ENCODE peak calls at places on chromosomes 3 and 15, in four cellular contexts. V, M, F and K are unnamed samples.

GRCh38 chr15:73002509-73002908 is 49.8 kb upstream of the NEO1 start:
- DNase-seq in M (peak), F (no peak), V (no peak), K (peak)

GRCh38 chr15:40456738-40457137 is 14.0 kb upstream of the CHST14 start:
- DNase-seq in V (no peak), M (no peak), F (no peak), K (no peak)

GRCh38 chr3:25412269-25412668 is 15.8 kb upstream of the RARB start:
- DNase-seq in F (no peak), M (peak), V (no peak), K (peak)

GRCh38 chr3:192772495-192772894 is 45.2 kb upstream of the FGF12 start:
- DNase-seq in V (no peak), F (peak), M (peak), K (peak)

GRCh38 chr3:123728991-123729390 is 144.1 kb upstream of the HACD2 start:
- DNase-seq in M (no peak), F (no peak), V (no peak), K (no peak)

GRCh38 chr3:13134166-13134878 is 61.1 kb upstream of the IQSEC1 start:
- DNase-seq in M (no peak), F (no peak), V (no peak), K (no peak)

GRCh38 chr15:38035701-38036100 is 101.3 kb downstream of the TMCO5A start:
- DNase-seq in V (no peak), F (no peak), M (no peak), K (no peak)

GRCh38 chr3:113736548-113737089 is 9.4 kb downstream of the NAA50 start:
- DNase-seq in M (peak), F (peak), V (no peak), K (peak)

GRCh38 chr15:89899951-89900567 is 6.3 kb upstream of the AP3S2 start:
- DNase-seq in V (no peak), M (no peak), F (no peak), K (no peak)

GRCh38 chr3:13796683-13797460 is 83.0 kb downstream of the WNT7A start:
- DNase-seq in V (no peak), F (no peak), M (no peak), K (no peak)

GRCh38 chr15:51139091-51139490 is 44.4 kb upstream of the TNFAIP8L3 start:
- DNase-seq in V (no peak), M (no peak), F (no peak), K (no peak)

GRCh38 chr3:124800511-124801374 is 70.5 kb downstream of the UMPS start:
- DNase-seq in F (peak), V (no peak), M (peak), K (peak)

GRCh38 chr15:98896802-98897732 is 110.5 kb downstream of the PGPEP1L start:
- DNase-seq in V (no peak), F (peak), M (peak), K (peak)

GRCh38 chr15:65189102-65189740 is 4.1 kb upstream of the CLPX start:
- DNase-seq in V (no peak), M (peak), F (peak), K (peak)

GRCh38 chr3:171285287-171285686 is 174.9 kb downstream of the TNIK start:
- DNase-seq in V (no peak), M (peak), F (no peak), K (no peak)

GRCh38 chr15:101445562-101446526 is 43.7 kb downstream of the PCSK6 start:
- DNase-seq in F (no peak), M (peak), V (no peak), K (peak)

GRCh38 chr15:77786956-77787355 is 154.2 kb upstream of the LINGO1 start:
- DNase-seq in M (no peak), V (no peak), F (peak), K (no peak)

GRCh38 chr15:41940441-41940857 is 31.9 kb downstream of the EHD4 start:
- DNase-seq in F (no peak), M (peak), V (no peak), K (peak)

GRCh38 chr3:127417709-127418559 is 130.1 kb upstream of the PRR20G start:
- DNase-seq in M (no peak), V (no peak), F (no peak), K (no peak)

GRCh38 chr15:52241489-52241888 is 50.3 kb upstream of the GNB5 start:
- DNase-seq in F (no peak), M (no peak), V (no peak), K (no peak)

GRCh38 chr3:60708191-60708975 is 542.9 kb downstream of the FHIT start:
- DNase-seq in M (peak), V (no peak), F (peak), K (peak)

GRCh38 chr15:77538793-77539487 is 93.8 kb downstream of the LINGO1 start:
- DNase-seq in M (no peak), F (peak), V (no peak), K (no peak)

GRCh38 chr15:93060336-93061248 is 28.4 kb downstream of the RGMA start:
- DNase-seq in V (no peak), F (no peak), M (no peak), K (no peak)

GRCh38 chr15:99123706-99124451 is 19.0 kb downstream of the SYNM start:
- DNase-seq in M (peak), F (peak), V (no peak), K (peak)

GRCh38 chr15:73573572-73573971 is 59.6 kb downstream of the NPTN start:
- DNase-seq in M (peak), V (no peak), F (no peak), K (peak)

GRCh38 chr15:98514034-98514622 is 134.2 kb upstream of the IGF1R start:
- DNase-seq in M (no peak), F (no peak), V (no peak), K (no peak)

GRCh38 chr3:124230928-124231456 is 239.1 kb upstream of the ROPN1 start:
- DNase-seq in V (no peak), M (no peak), F (no peak), K (no peak)

GRCh38 chr3:24494616-24495333 is at the start of gene THRB:
- DNase-seq in M (peak), V (no peak), F (no peak), K (no peak)

GRCh38 chr3:157131861-157132260 is 28.1 kb downstream of the CCNL1 start:
- DNase-seq in M (no peak), V (no peak), F (no peak), K (no peak)

GRCh38 chr3:149277338-149277813 is 55.7 kb upstream of the CP start:
- DNase-seq in M (peak), F (no peak), V (no peak), K (peak)

GRCh38 chr15:58420579-58421043 is 11.2 kb upstream of the LIPC start:
- DNase-seq in F (no peak), V (no peak), M (no peak), K (no peak)

GRCh38 chr3:139520028-139520737 is 19.4 kb downstream of the RBP1 start:
- DNase-seq in M (peak), F (no peak), V (no peak), K (peak)